ENCODE peak calls at places on chromosomes 6 and 20, in ten cellular contexts. G is HCT116; M is glutamatergic neuron; W is astrocyte of the spinal cord; R is activated CD4-positive, alpha-beta memory T cell treated with anti-CD3 and anti-CD28 coated beads for 36 hours; N is left cardiac atrium; F is ELR; Z is NAMALWA; B is left ventricle myocardium superior; T is caudate nucleus. V is an unnamed sample.

GRCh38 chr20:24488800-24489175 is 19.4 kb downstream of the SYNDIG1 start:
- DNase-seq in M (no peak), G (no peak), T (no peak), F (no peak), Z (no peak), R (no peak), W (no peak), N (no peak), B (no peak), V (no peak)

GRCh38 chr20:4304601-4305000 is 289.2 kb upstream of the RNF24 start:
- DNase-seq in G (no peak), T (no peak), F (no peak), R (no peak), W (no peak), N (no peak), Z (no peak), M (no peak), B (no peak), V (no peak)

GRCh38 chr6:37704066-37704465 is 6.4 kb upstream of the MDGA1 start:
- DNase-seq in M (no peak), B (no peak), G (no peak), Z (no peak), F (no peak), T (no peak), R (no peak), W (no peak), N (no peak), V (no peak)

GRCh38 chr6:169052462-169052861 is 201.2 kb downstream of the THBS2 start:
- DNase-seq in W (no peak), M (no peak), T (no peak), N (no peak), R (no peak), B (no peak), F (no peak), Z (no peak), G (no peak), V (no peak)

GRCh38 chr6:134921276-134921979 is 28.5 kb downstream of the ALDH8A1 start:
- DNase-seq in F (no peak), T (no peak), W (no peak), M (no peak), R (no peak), Z (no peak), G (no peak), B (no peak), N (no peak), V (no peak)

GRCh38 chr6:125944896-125945295 is 11.7 kb upstream of the HINT3 start:
- DNase-seq in Z (no peak), W (no peak), T (no peak), G (no peak), R (no peak), N (no peak), B (no peak), M (no peak), F (no peak), V (no peak)

GRCh38 chr6:167452338-167453081 is 127.6 kb downstream of the TTLL2 start:
- DNase-seq in M (no peak), W (no peak), Z (peak; percentile 37), R (no peak), F (no peak), N (no peak), T (no peak), G (no peak), B (no peak), V (no peak)

GRCh38 chr6:141460743-141461484 is 671.8 kb upstream of the GJE1 start:
- DNase-seq in T (no peak), B (no peak), W (no peak), F (peak; percentile 17), G (no peak), R (no peak), N (no peak), M (no peak), Z (no peak), V (no peak)

GRCh38 chr20:49286689-49287551 is 9.1 kb upstream of the ZNFX1 start:
- DNase-seq in B (no peak), F (peak; percentile 66), W (no peak), G (no peak), M (no peak), R (no peak), N (no peak), T (no peak), Z (no peak), V (no peak)

GRCh38 chr6:159002432-159003160 is 2.6 kb upstream of the RSPH3 start:
- DNase-seq in M (no peak), N (no peak), F (peak; percentile 68), Z (no peak), T (no peak), B (no peak), W (peak; percentile 27), R (no peak), G (peak; percentile 85), V (no peak)

GRCh38 chr6:149212892-149213786 is 104.4 kb upstream of the TAB2 start:
- DNase-seq in T (no peak), R (peak; percentile 78), G (no peak), M (no peak), N (no peak), F (no peak), B (no peak), W (no peak), Z (no peak), V (no peak)

GRCh38 chr6:32131439-32131948 is 1.4 kb upstream of the FKBPL start:
- DNase-seq in T (no peak), F (no peak), G (no peak), W (no peak), Z (no peak), M (no peak), R (no peak), N (no peak), B (no peak), V (no peak)

GRCh38 chr6:107064579-107065065 is 36.6 kb downstream of the MTRES1 start:
- DNase-seq in B (no peak), M (no peak), W (peak; percentile 78), F (peak; percentile 81), Z (no peak), N (peak; percentile 33), T (no peak), R (peak; percentile 65), G (no peak), V (peak; percentile 71)

GRCh38 chr6:160358225-160359119 is 10.3 kb downstream of the SLC22A3 start:
- DNase-seq in M (no peak), F (peak; percentile 78), R (no peak), W (no peak), Z (no peak), T (no peak), G (no peak), N (no peak), B (no peak), V (no peak)

GRCh38 chr20:23870461-23870860 is 9.1 kb downstream of the CST5 start:
- DNase-seq in Z (no peak), B (no peak), M (no peak), F (no peak), N (no peak), R (no peak), G (no peak), W (no peak), T (no peak), V (no peak)

GRCh38 chr20:25057234-25058050 is 497 bp downstream of the ACSS1 start:
- DNase-seq in Z (peak; percentile 70), N (peak; percentile 80), M (peak; percentile 52), G (no peak), T (peak; percentile 38), F (peak; percentile 47), R (peak; percentile 87), B (peak; percentile 87), W (peak; percentile 19), V (peak; percentile 24)

GRCh38 chr6:5103250-5103649 is 18.1 kb downstream of the PPP1R3G start:
- DNase-seq in B (no peak), F (peak; percentile 24), Z (no peak), N (no peak), T (no peak), G (no peak), M (no peak), W (peak; percentile 14), R (no peak), V (peak; percentile 25)

GRCh38 chr20:31948008-31948407 is 3.8 kb downstream of the PDRG1 start:
- DNase-seq in R (peak; percentile 20), W (no peak), N (no peak), G (no peak), B (no peak), T (no peak), Z (no peak), M (no peak), F (no peak), V (no peak)

GRCh38 chr20:50848846-50849673 is 54.2 kb downstream of the BCAS4 start:
- DNase-seq in R (no peak), F (no peak), N (no peak), B (peak; percentile 41), M (no peak), W (no peak), Z (no peak), G (no peak), T (no peak), V (no peak)

GRCh38 chr6:11054722-11055121 is 10.6 kb upstream of the ELOVL2 start:
- DNase-seq in W (no peak), R (no peak), N (no peak), Z (no peak), F (no peak), B (no peak), T (no peak), G (no peak), M (no peak), V (no peak)

GRCh38 chr20:5482791-5483190 is 166.0 kb upstream of the PROKR2 start:
- DNase-seq in G (no peak), B (no peak), R (no peak), T (no peak), Z (no peak), M (no peak), N (no peak), W (no peak), F (no peak), V (peak; percentile 30)

GRCh38 chr6:7899046-7899888 is 11.3 kb downstream of the TXNDC5 start:
- DNase-seq in R (no peak), B (no peak), N (no peak), G (no peak), Z (peak; percentile 26), F (no peak), M (peak; percentile 51), T (no peak), W (no peak), V (no peak)

GRCh38 chr6:55052846-55053245 is 121.5 kb upstream of the HCRTR2 start:
- DNase-seq in W (no peak), M (no peak), Z (no peak), B (no peak), F (no peak), G (no peak), R (no peak), N (no peak), T (no peak), V (no peak)

GRCh38 chr6:155132617-155133016 is 131.2 kb upstream of the CLDN20 start:
- DNase-seq in W (no peak), M (no peak), F (no peak), R (no peak), N (no peak), G (no peak), T (no peak), Z (no peak), B (no peak), V (no peak)

GRCh38 chr6:7129784-7130569 is 22.2 kb downstream of the RREB1 start:
- DNase-seq in Z (no peak), R (peak; percentile 72), G (no peak), B (no peak), T (no peak), W (peak; percentile 65), N (peak; percentile 57), M (no peak), F (peak; percentile 69), V (peak; percentile 44)

GRCh38 chr6:89494131-89494793 is 61.3 kb downstream of the ANKRD6 start:
- DNase-seq in Z (peak; percentile 62), F (no peak), G (no peak), W (no peak), B (no peak), M (no peak), R (no peak), N (no peak), T (no peak), V (no peak)

V was measured in fibroblast of the aortic adventitia.